ENCODE peak calls at places on chromosomes 7 and 10, in nine cellular contexts. One of them, this sample, is unnamed.

GRCh38 chr10:62166331-62167154 is 102.1 kb downstream of the RTKN2 start:
- DNase-seq in IMR-90: peak; percentile 65
- DNase-seq in testis: peak; percentile 26
- DNase-seq in spleen: no peak
- DNase-seq in HepG2: no peak
- DNase-seq in K562: no peak
- DNase-seq in tibial nerve: peak; percentile 11
- DNase-seq in transverse colon: peak; percentile 15
- DNase-seq in body of pancreas: peak; percentile 11
- DNase-seq in this sample: no peak

GRCh38 chr7:124250297-124251034 is 217.6 kb upstream of the TMEM229A start:
- DNase-seq in IMR-90: peak; percentile 42
- DNase-seq in testis: no peak
- DNase-seq in spleen: no peak
- DNase-seq in HepG2: no peak
- DNase-seq in K562: no peak
- DNase-seq in tibial nerve: no peak
- DNase-seq in transverse colon: no peak
- DNase-seq in body of pancreas: no peak
- DNase-seq in this sample: no peak

GRCh38 chr10:77925795-77926565 is 575 bp downstream of the DLG5 start:
- DNase-seq in IMR-90: no peak
- DNase-seq in testis: peak; percentile 73
- DNase-seq in spleen: peak; percentile 80
- DNase-seq in HepG2: no peak
- DNase-seq in K562: peak; percentile 69
- DNase-seq in tibial nerve: peak; percentile 8
- DNase-seq in transverse colon: peak; percentile 65
- DNase-seq in body of pancreas: peak; percentile 81
- DNase-seq in this sample: peak; percentile 41

GRCh38 chr7:97130417-97131139 is 13.1 kb downstream of the SDHAF3 start:
- DNase-seq in IMR-90: no peak
- DNase-seq in testis: no peak
- DNase-seq in spleen: no peak
- DNase-seq in HepG2: no peak
- DNase-seq in K562: peak; percentile 69
- DNase-seq in tibial nerve: no peak
- DNase-seq in transverse colon: no peak
- DNase-seq in body of pancreas: no peak
- DNase-seq in this sample: no peak

GRCh38 chr7:67854236-67854635 is 857.6 kb downstream of the TYW1 start:
- DNase-seq in IMR-90: no peak
- DNase-seq in testis: no peak
- DNase-seq in spleen: no peak
- DNase-seq in HepG2: no peak
- DNase-seq in K562: no peak
- DNase-seq in tibial nerve: no peak
- DNase-seq in transverse colon: no peak
- DNase-seq in body of pancreas: no peak
- DNase-seq in this sample: no peak

GRCh38 chr10:132276179-132276675 is 31.5 kb downstream of the STK32C start:
- DNase-seq in IMR-90: no peak
- DNase-seq in testis: no peak
- DNase-seq in spleen: peak; percentile 50
- DNase-seq in HepG2: no peak
- DNase-seq in K562: no peak
- DNase-seq in tibial nerve: no peak
- DNase-seq in transverse colon: no peak
- DNase-seq in body of pancreas: no peak
- DNase-seq in this sample: no peak

GRCh38 chr10:5551531-5552375 is 27.0 kb downstream of the CALML3 start:
- DNase-seq in IMR-90: peak; percentile 47
- DNase-seq in testis: no peak
- DNase-seq in spleen: peak; percentile 43
- DNase-seq in HepG2: no peak
- DNase-seq in K562: peak; percentile 74
- DNase-seq in tibial nerve: no peak
- DNase-seq in transverse colon: peak; percentile 78
- DNase-seq in body of pancreas: no peak
- DNase-seq in this sample: no peak

GRCh38 chr7:52959878-52960660 is 75.4 kb upstream of the POM121L12 start:
- DNase-seq in IMR-90: no peak
- DNase-seq in testis: no peak
- DNase-seq in spleen: no peak
- DNase-seq in HepG2: no peak
- DNase-seq in K562: no peak
- DNase-seq in tibial nerve: no peak
- DNase-seq in transverse colon: no peak
- DNase-seq in body of pancreas: no peak
- DNase-seq in this sample: no peak

GRCh38 chr10:8402469-8403074 is 348.1 kb downstream of the GATA3 start:
- DNase-seq in IMR-90: no peak
- DNase-seq in testis: no peak
- DNase-seq in spleen: no peak
- DNase-seq in HepG2: no peak
- DNase-seq in K562: no peak
- DNase-seq in tibial nerve: no peak
- DNase-seq in transverse colon: no peak
- DNase-seq in body of pancreas: no peak
- DNase-seq in this sample: no peak

GRCh38 chr7:94509879-94510581 is 421 bp downstream of the CASD1 start:
- DNase-seq in IMR-90: peak; percentile 53
- DNase-seq in testis: peak; percentile 82
- DNase-seq in spleen: peak; percentile 94
- DNase-seq in HepG2: peak; percentile 59
- DNase-seq in K562: peak; percentile 79
- DNase-seq in tibial nerve: peak; percentile 53
- DNase-seq in transverse colon: peak; percentile 82
- DNase-seq in body of pancreas: peak; percentile 82
- DNase-seq in this sample: peak; percentile 66

GRCh38 chr10:28532223-28532508 is 752 bp upstream of the WAC start:
- DNase-seq in IMR-90: no peak
- DNase-seq in testis: peak; percentile 62
- DNase-seq in spleen: no peak
- DNase-seq in HepG2: peak; percentile 27
- DNase-seq in K562: peak; percentile 62
- DNase-seq in tibial nerve: peak; percentile 27
- DNase-seq in transverse colon: no peak
- DNase-seq in body of pancreas: no peak
- DNase-seq in this sample: no peak

DNA sequence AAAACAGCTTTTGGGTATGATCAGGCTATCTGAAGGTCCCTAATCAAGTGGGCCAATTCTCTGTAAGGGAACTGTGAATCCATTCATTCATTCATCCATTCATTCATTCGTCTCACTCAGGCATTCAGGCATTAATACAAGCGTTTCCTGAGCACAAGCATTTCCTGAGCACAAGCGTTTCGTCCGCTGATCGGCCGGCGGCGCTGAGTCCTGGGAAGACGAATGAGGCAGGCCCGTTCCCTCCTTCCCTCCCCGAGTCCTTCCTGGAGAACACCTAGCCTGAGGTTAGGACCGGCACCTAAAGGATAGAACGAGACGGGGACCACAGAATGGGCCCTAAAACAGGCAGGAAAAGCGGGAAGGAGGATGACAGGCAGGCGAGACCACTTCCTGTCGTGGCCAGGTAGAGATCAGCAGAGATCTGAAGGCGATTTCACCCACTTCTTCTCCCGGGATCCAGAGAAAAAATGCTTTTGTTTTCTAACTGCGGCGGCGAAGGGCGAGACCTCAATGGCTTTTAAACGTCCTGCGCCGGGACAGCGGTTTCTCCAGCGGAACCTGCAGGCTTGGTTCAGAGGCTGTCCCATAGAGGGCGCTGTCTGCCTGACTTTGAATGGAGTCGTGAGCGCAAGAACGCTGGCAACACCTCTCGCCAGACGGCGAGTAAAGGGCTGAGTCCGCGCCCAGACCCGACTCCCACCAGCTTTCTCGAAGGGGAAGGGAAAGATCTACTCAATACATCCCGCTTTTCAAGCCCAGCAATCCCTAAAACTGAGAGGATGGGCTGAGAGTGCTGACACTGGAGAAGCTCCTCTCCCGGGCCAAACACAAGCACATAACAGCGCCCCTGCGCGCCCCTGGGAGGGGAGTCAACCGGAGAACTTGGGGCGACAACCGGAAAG is 2.9 kb upstream of the HMX3 start:
- DNase-seq in IMR-90: peak; percentile 76
- DNase-seq in testis: peak; percentile 93
- DNase-seq in spleen: peak; percentile 92
- DNase-seq in HepG2: peak; percentile 72
- DNase-seq in K562: peak; percentile 89
- DNase-seq in tibial nerve: peak; percentile 90
- DNase-seq in transverse colon: peak; percentile 88
- DNase-seq in body of pancreas: peak; percentile 90
- DNase-seq in this sample: peak; percentile 87
- TF ChIP-seq POLR2A in IMR-90: peak; percentile 25
- TF ChIP-seq POLR2A in testis: no peak
- TF ChIP-seq POLR2A in spleen: no peak
- TF ChIP-seq POLR2A in HepG2: no peak
- TF ChIP-seq POLR2A in K562: no peak
- TF ChIP-seq POLR2A in tibial nerve: no peak
- TF ChIP-seq POLR2A in transverse colon: no peak
- TF ChIP-seq POLR2A in body of pancreas: no peak
- TF ChIP-seq POLR2A in this sample: no peak

DNA sequence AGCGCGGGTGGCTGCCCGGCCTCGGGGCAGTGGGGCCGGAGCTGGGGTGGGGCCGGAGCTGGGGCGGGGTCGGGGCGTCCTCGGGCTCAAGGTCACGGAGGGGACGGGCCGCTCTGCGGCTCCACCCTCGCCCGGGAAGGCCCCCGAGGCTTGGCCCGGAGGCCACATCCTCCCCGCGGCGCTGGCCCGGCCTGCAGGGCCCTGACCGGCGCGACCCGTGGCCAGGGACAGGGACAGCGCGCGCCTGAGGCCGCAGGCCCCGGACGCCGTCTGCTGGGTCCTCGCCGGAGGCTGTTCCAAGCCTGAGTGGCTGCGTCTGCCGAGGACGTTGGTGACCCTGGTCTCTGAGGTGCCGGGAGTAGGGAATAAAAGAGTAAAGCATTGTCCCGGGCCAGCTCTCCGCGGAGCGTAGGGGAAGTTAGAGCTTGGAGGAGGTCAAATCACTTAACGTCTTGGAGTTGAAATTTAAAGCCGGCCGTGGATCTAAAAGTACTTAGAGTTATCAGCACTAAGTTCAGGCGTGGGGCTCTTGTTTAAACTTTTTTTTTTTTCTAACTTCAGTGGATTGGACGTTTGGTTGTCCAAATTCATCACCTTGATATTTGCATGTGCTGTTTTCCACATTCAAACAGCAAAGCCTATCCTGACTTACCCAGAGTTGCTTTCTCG is 551 bp downstream of the NIPSNAP2 start:
- DNase-seq in IMR-90: peak; percentile 19
- DNase-seq in testis: peak; percentile 85
- DNase-seq in spleen: peak; percentile 95
- DNase-seq in HepG2: peak; percentile 72
- DNase-seq in K562: peak; percentile 87
- DNase-seq in tibial nerve: peak; percentile 22
- DNase-seq in transverse colon: peak; percentile 88
- DNase-seq in body of pancreas: peak; percentile 86
- DNase-seq in this sample: peak; percentile 94
- TF ChIP-seq POLR2A in IMR-90: peak; percentile 9
- TF ChIP-seq POLR2A in testis: no peak
- TF ChIP-seq POLR2A in spleen: no peak
- TF ChIP-seq POLR2A in HepG2: peak; percentile 80
- TF ChIP-seq POLR2A in K562: peak; percentile 74
- TF ChIP-seq POLR2A in tibial nerve: peak; percentile 4
- TF ChIP-seq POLR2A in transverse colon: peak; percentile 75
- TF ChIP-seq POLR2A in body of pancreas: peak; percentile 72
- TF ChIP-seq POLR2A in this sample: peak; percentile 86

DNA sequence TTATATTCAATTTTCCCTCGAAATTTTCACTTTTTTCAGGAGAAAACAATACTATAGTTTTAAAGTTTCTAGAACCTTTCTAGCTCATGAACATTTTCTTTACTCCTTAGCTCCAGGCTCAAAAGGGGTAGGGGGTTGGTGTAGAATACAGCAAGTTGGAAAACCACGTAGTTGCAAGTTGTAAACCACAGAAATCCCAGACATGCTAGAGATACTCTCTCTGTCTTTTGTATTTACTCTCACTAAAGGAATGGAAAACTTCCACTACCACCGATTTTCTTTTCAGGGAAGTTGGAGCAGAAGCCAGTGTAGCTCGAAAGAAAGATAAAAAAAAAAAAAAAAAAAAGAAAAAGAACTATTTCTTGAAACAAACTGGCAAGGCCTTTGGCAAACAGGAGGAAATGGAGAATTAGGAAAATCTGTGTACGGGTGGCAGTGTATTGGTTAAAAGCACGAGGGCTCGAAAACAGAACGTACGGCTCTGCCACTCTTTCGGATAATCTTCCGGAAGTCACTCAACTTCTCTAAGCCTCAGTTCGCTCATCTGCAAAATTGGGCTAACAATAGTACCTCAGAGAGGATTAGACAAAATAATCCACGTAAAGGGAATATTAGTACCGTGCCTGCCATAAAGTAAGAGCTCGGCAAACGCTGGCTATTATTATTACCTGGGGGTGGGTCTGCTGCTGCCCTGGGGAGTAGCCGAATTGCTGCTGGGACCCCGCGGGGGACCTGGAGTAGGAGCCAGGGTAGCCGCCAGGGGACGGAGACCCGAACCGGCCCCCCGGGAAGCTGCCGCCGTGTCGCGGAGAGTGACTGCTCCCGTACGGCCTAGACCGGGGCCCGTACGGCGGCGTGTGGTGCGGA is 628 bp downstream of the MPLKIP start:
- DNase-seq in IMR-90: peak; percentile 4
- DNase-seq in testis: peak; percentile 27
- DNase-seq in spleen: no peak
- DNase-seq in HepG2: peak; percentile 8
- DNase-seq in K562: no peak
- DNase-seq in tibial nerve: no peak
- DNase-seq in transverse colon: no peak
- DNase-seq in body of pancreas: no peak
- DNase-seq in this sample: no peak
- TF ChIP-seq POLR2A in IMR-90: no peak
- TF ChIP-seq POLR2A in testis: no peak
- TF ChIP-seq POLR2A in spleen: no peak
- TF ChIP-seq POLR2A in HepG2: no peak
- TF ChIP-seq POLR2A in K562: no peak
- TF ChIP-seq POLR2A in tibial nerve: no peak
- TF ChIP-seq POLR2A in transverse colon: no peak
- TF ChIP-seq POLR2A in body of pancreas: no peak
- TF ChIP-seq POLR2A in this sample: no peak

DNA sequence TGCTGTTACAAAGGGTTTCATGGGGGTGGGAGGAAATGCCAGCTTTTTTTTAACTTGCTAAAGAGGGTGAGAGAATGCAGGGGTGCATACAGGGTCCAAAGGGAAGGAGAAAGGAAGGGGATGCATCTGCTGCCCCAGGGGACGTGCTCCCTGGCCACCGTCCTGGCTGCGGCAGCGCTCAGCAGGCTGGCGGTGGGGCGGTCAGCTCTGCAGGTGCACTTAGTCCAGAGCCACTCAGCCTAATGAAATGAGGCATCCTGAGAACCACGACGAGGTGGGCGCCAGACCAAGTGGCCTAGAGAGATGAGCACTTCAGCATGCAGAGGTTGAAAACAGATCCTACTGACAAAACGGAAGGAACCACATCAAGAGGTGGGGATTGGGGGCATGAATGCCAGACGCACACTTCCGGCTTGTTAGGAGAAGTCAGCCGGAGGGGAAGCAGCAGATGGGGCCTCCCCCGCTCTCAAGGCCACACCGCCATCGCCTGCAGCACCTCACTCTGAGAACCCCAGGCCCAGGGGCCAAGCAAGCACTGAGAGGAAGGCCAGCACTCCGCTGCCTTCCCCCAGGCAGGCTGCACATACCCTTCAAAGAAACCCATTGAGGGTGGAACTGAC is 94.5 kb downstream of the MAD1L1 start:
- DNase-seq in IMR-90: no peak
- DNase-seq in testis: no peak
- DNase-seq in spleen: peak; percentile 88
- DNase-seq in HepG2: no peak
- DNase-seq in K562: no peak
- DNase-seq in tibial nerve: no peak
- DNase-seq in transverse colon: peak; percentile 19
- DNase-seq in body of pancreas: no peak
- DNase-seq in this sample: no peak
- TF ChIP-seq POLR2A in IMR-90: no peak
- TF ChIP-seq POLR2A in testis: no peak
- TF ChIP-seq POLR2A in spleen: no peak
- TF ChIP-seq POLR2A in HepG2: no peak
- TF ChIP-seq POLR2A in K562: no peak
- TF ChIP-seq POLR2A in tibial nerve: no peak
- TF ChIP-seq POLR2A in transverse colon: no peak
- TF ChIP-seq POLR2A in body of pancreas: no peak
- TF ChIP-seq POLR2A in this sample: no peak

This sample was measured in heart left ventricle.